ENCODE peak calls at places on chromosome 5, in eight cellular contexts. One of them, this sample, is unnamed.

GRCh38 chr5:6377121-6377520 is 1.2 kb downstream of the MED10 start:
- DNase-seq in HT1080: no peak
- DNase-seq in dermis blood vessel endothelial cell: peak
- DNase-seq in H1: no peak
- DNase-seq in naive B cell: no peak
- DNase-seq in AG10803: peak
- DNase-seq in midbrain: no peak
- DNase-seq in substantia nigra: no peak
- DNase-seq in this sample: no peak

GRCh38 chr5:36854402-36855140 is 22.0 kb upstream of the NIPBL start:
- DNase-seq in substantia nigra: no peak
- DNase-seq in H1: no peak
- DNase-seq in midbrain: no peak
- DNase-seq in AG10803: no peak
- DNase-seq in naive B cell: no peak
- DNase-seq in dermis blood vessel endothelial cell: no peak
- DNase-seq in HT1080: no peak
- DNase-seq in this sample: no peak

GRCh38 chr5:65651144-65651543 is 26.3 kb downstream of the SHLD3 start:
- DNase-seq in HT1080: no peak
- DNase-seq in midbrain: no peak
- DNase-seq in H1: no peak
- DNase-seq in dermis blood vessel endothelial cell: no peak
- DNase-seq in AG10803: no peak
- DNase-seq in naive B cell: no peak
- DNase-seq in substantia nigra: no peak
- DNase-seq in this sample: no peak

GRCh38 chr5:140346348-140347221 is at the start of gene HBEGF:
- DNase-seq in dermis blood vessel endothelial cell: peak
- DNase-seq in naive B cell: peak
- DNase-seq in substantia nigra: peak
- DNase-seq in midbrain: peak
- DNase-seq in HT1080: peak
- DNase-seq in H1: peak
- DNase-seq in AG10803: peak
- DNase-seq in this sample: peak

GRCh38 chr5:159338143-159338542 is 7.9 kb upstream of the IL12B start:
- DNase-seq in dermis blood vessel endothelial cell: no peak
- DNase-seq in substantia nigra: no peak
- DNase-seq in midbrain: no peak
- DNase-seq in AG10803: no peak
- DNase-seq in HT1080: no peak
- DNase-seq in H1: no peak
- DNase-seq in naive B cell: no peak
- DNase-seq in this sample: no peak

GRCh38 chr5:68227532-68228160 is 12.1 kb downstream of the PIK3R1 start:
- DNase-seq in naive B cell: no peak
- DNase-seq in dermis blood vessel endothelial cell: no peak
- DNase-seq in midbrain: no peak
- DNase-seq in AG10803: no peak
- DNase-seq in HT1080: no peak
- DNase-seq in H1: no peak
- DNase-seq in substantia nigra: no peak
- DNase-seq in this sample: no peak

GRCh38 chr5:84682531-84682930 is 297.9 kb upstream of the EDIL3 start:
- DNase-seq in H1: no peak
- DNase-seq in substantia nigra: no peak
- DNase-seq in midbrain: no peak
- DNase-seq in AG10803: no peak
- DNase-seq in dermis blood vessel endothelial cell: no peak
- DNase-seq in naive B cell: no peak
- DNase-seq in HT1080: no peak
- DNase-seq in this sample: no peak

GRCh38 chr5:54295658-54296276 is 14.6 kb downstream of the ARL15 start:
- DNase-seq in midbrain: peak
- DNase-seq in substantia nigra: no peak
- DNase-seq in AG10803: no peak
- DNase-seq in HT1080: no peak
- DNase-seq in dermis blood vessel endothelial cell: peak
- DNase-seq in naive B cell: no peak
- DNase-seq in H1: no peak
- DNase-seq in this sample: no peak

GRCh38 chr5:180376511-180376910 is 23.4 kb upstream of the GFPT2 start:
- DNase-seq in AG10803: no peak
- DNase-seq in naive B cell: no peak
- DNase-seq in midbrain: no peak
- DNase-seq in HT1080: no peak
- DNase-seq in substantia nigra: no peak
- DNase-seq in dermis blood vessel endothelial cell: no peak
- DNase-seq in H1: no peak
- DNase-seq in this sample: no peak

GRCh38 chr5:116418774-116419173 is 155.8 kb downstream of the SEMA6A start:
- DNase-seq in midbrain: no peak
- DNase-seq in naive B cell: no peak
- DNase-seq in H1: no peak
- DNase-seq in substantia nigra: no peak
- DNase-seq in dermis blood vessel endothelial cell: no peak
- DNase-seq in AG10803: no peak
- DNase-seq in HT1080: no peak
- DNase-seq in this sample: no peak

GRCh38 chr5:118791986-118792734 is 196.2 kb downstream of the DTWD2 start:
- DNase-seq in substantia nigra: peak
- DNase-seq in HT1080: peak
- DNase-seq in naive B cell: peak
- DNase-seq in H1: peak
- DNase-seq in AG10803: peak
- DNase-seq in dermis blood vessel endothelial cell: peak
- DNase-seq in midbrain: peak
- DNase-seq in this sample: peak

GRCh38 chr5:67971223-67971830 is 244.2 kb upstream of the PIK3R1 start:
- DNase-seq in midbrain: no peak
- DNase-seq in dermis blood vessel endothelial cell: no peak
- DNase-seq in naive B cell: no peak
- DNase-seq in HT1080: no peak
- DNase-seq in AG10803: peak
- DNase-seq in substantia nigra: no peak
- DNase-seq in H1: no peak
- DNase-seq in this sample: peak

GRCh38 chr5:172090976-172091547 is 84.6 kb upstream of the FBXW11 start:
- DNase-seq in naive B cell: no peak
- DNase-seq in substantia nigra: no peak
- DNase-seq in H1: no peak
- DNase-seq in midbrain: no peak
- DNase-seq in AG10803: no peak
- DNase-seq in dermis blood vessel endothelial cell: peak
- DNase-seq in HT1080: no peak
- DNase-seq in this sample: peak

GRCh38 chr5:142900926-142901325 is 130.7 kb downstream of the ARHGAP26 start:
- DNase-seq in naive B cell: no peak
- DNase-seq in midbrain: no peak
- DNase-seq in AG10803: peak
- DNase-seq in H1: no peak
- DNase-seq in dermis blood vessel endothelial cell: no peak
- DNase-seq in HT1080: peak
- DNase-seq in substantia nigra: no peak
- DNase-seq in this sample: peak

GRCh38 chr5:136087961-136088871 is 44.4 kb upstream of the SMAD5 start:
- DNase-seq in substantia nigra: no peak
- DNase-seq in midbrain: no peak
- DNase-seq in HT1080: no peak
- DNase-seq in H1: no peak
- DNase-seq in naive B cell: no peak
- DNase-seq in dermis blood vessel endothelial cell: peak
- DNase-seq in AG10803: peak
- DNase-seq in this sample: peak

GRCh38 chr5:171770153-171770552 is 15.5 kb upstream of the SMIM23 start:
- DNase-seq in naive B cell: no peak
- DNase-seq in midbrain: no peak
- DNase-seq in HT1080: no peak
- DNase-seq in AG10803: no peak
- DNase-seq in H1: no peak
- DNase-seq in dermis blood vessel endothelial cell: no peak
- DNase-seq in substantia nigra: no peak
- DNase-seq in this sample: no peak

GRCh38 chr5:90563161-90563560 is 4.6 kb downstream of the ADGRV1 start:
- DNase-seq in midbrain: no peak
- DNase-seq in H1: no peak
- DNase-seq in HT1080: no peak
- DNase-seq in AG10803: no peak
- DNase-seq in substantia nigra: no peak
- DNase-seq in naive B cell: no peak
- DNase-seq in dermis blood vessel endothelial cell: no peak
- DNase-seq in this sample: no peak

GRCh38 chr5:32777733-32778132 is 66.6 kb downstream of the NPR3 start:
- DNase-seq in dermis blood vessel endothelial cell: no peak
- DNase-seq in H1: no peak
- DNase-seq in substantia nigra: no peak
- DNase-seq in midbrain: no peak
- DNase-seq in naive B cell: no peak
- DNase-seq in HT1080: no peak
- DNase-seq in AG10803: peak
- DNase-seq in this sample: no peak

GRCh38 chr5:180133971-180134508 is 62.5 kb upstream of the RNF130 start:
- DNase-seq in dermis blood vessel endothelial cell: no peak
- DNase-seq in midbrain: no peak
- DNase-seq in substantia nigra: no peak
- DNase-seq in AG10803: no peak
- DNase-seq in HT1080: no peak
- DNase-seq in naive B cell: no peak
- DNase-seq in H1: no peak
- DNase-seq in this sample: no peak

GRCh38 chr5:79454043-79454442 is 59.9 kb downstream of the HOMER1 start:
- DNase-seq in HT1080: no peak
- DNase-seq in dermis blood vessel endothelial cell: no peak
- DNase-seq in naive B cell: no peak
- DNase-seq in midbrain: no peak
- DNase-seq in substantia nigra: no peak
- DNase-seq in H1: no peak
- DNase-seq in AG10803: peak
- DNase-seq in this sample: no peak

GRCh38 chr5:1744393-1745189 is 55.0 kb downstream of the MRPL36 start:
- DNase-seq in midbrain: no peak
- DNase-seq in dermis blood vessel endothelial cell: no peak
- DNase-seq in AG10803: no peak
- DNase-seq in naive B cell: no peak
- DNase-seq in HT1080: no peak
- DNase-seq in H1: no peak
- DNase-seq in substantia nigra: no peak
- DNase-seq in this sample: no peak

GRCh38 chr5:175380701-175381100 is 63.3 kb downstream of the DRD1 start:
- DNase-seq in HT1080: no peak
- DNase-seq in naive B cell: no peak
- DNase-seq in H1: no peak
- DNase-seq in midbrain: no peak
- DNase-seq in AG10803: no peak
- DNase-seq in dermis blood vessel endothelial cell: no peak
- DNase-seq in substantia nigra: no peak
- DNase-seq in this sample: no peak

GRCh38 chr5:125038477-125038876 is 292.0 kb upstream of the ZNF608 start:
- DNase-seq in midbrain: no peak
- DNase-seq in naive B cell: no peak
- DNase-seq in substantia nigra: no peak
- DNase-seq in AG10803: no peak
- DNase-seq in H1: no peak
- DNase-seq in dermis blood vessel endothelial cell: no peak
- DNase-seq in HT1080: no peak
- DNase-seq in this sample: no peak

GRCh38 chr5:169302491-169303118 is 1.7 kb upstream of the SLIT3 start:
- DNase-seq in dermis blood vessel endothelial cell: peak
- DNase-seq in substantia nigra: peak
- DNase-seq in AG10803: peak
- DNase-seq in naive B cell: peak
- DNase-seq in midbrain: peak
- DNase-seq in H1: no peak
- DNase-seq in HT1080: peak
- DNase-seq in this sample: peak

GRCh38 chr5:40681351-40682311 is 1.9 kb downstream of the PTGER4 start:
- DNase-seq in substantia nigra: no peak
- DNase-seq in AG10803: peak
- DNase-seq in dermis blood vessel endothelial cell: peak
- DNase-seq in HT1080: no peak
- DNase-seq in midbrain: no peak
- DNase-seq in H1: no peak
- DNase-seq in naive B cell: peak
- DNase-seq in this sample: peak

GRCh38 chr5:78587775-78588291 is 60.7 kb downstream of the LHFPL2 start:
- DNase-seq in HT1080: peak
- DNase-seq in dermis blood vessel endothelial cell: no peak
- DNase-seq in midbrain: no peak
- DNase-seq in substantia nigra: no peak
- DNase-seq in naive B cell: no peak
- DNase-seq in H1: no peak
- DNase-seq in AG10803: peak
- DNase-seq in this sample: no peak

GRCh38 chr5:89276566-89277305 is 393.8 kb upstream of the MEF2C start:
- DNase-seq in substantia nigra: no peak
- DNase-seq in AG10803: no peak
- DNase-seq in HT1080: peak
- DNase-seq in dermis blood vessel endothelial cell: no peak
- DNase-seq in H1: no peak
- DNase-seq in midbrain: no peak
- DNase-seq in naive B cell: no peak
- DNase-seq in this sample: peak

GRCh38 chr5:56406838-56407237 is 173.7 kb upstream of the ANKRD55 start:
- DNase-seq in H1: no peak
- DNase-seq in midbrain: no peak
- DNase-seq in AG10803: peak
- DNase-seq in substantia nigra: no peak
- DNase-seq in naive B cell: no peak
- DNase-seq in HT1080: no peak
- DNase-seq in dermis blood vessel endothelial cell: no peak
- DNase-seq in this sample: no peak

GRCh38 chr5:143448518-143448917 is 45.0 kb upstream of the NR3C1 start:
- DNase-seq in substantia nigra: no peak
- DNase-seq in HT1080: peak
- DNase-seq in naive B cell: no peak
- DNase-seq in H1: no peak
- DNase-seq in AG10803: no peak
- DNase-seq in midbrain: no peak
- DNase-seq in dermis blood vessel endothelial cell: no peak
- DNase-seq in this sample: no peak

GRCh38 chr5:95861858-95862561 is 39.5 kb upstream of the GLRX start:
- DNase-seq in AG10803: peak
- DNase-seq in H1: no peak
- DNase-seq in naive B cell: no peak
- DNase-seq in midbrain: no peak
- DNase-seq in HT1080: peak
- DNase-seq in substantia nigra: no peak
- DNase-seq in dermis blood vessel endothelial cell: peak
- DNase-seq in this sample: peak

GRCh38 chr5:31393126-31393525 is 138.8 kb downstream of the DROSHA start:
- DNase-seq in HT1080: no peak
- DNase-seq in naive B cell: no peak
- DNase-seq in AG10803: no peak
- DNase-seq in H1: no peak
- DNase-seq in midbrain: no peak
- DNase-seq in dermis blood vessel endothelial cell: no peak
- DNase-seq in substantia nigra: no peak
- DNase-seq in this sample: no peak

GRCh38 chr5:88665750-88666215 is 217.2 kb downstream of the MEF2C start:
- DNase-seq in naive B cell: no peak
- DNase-seq in dermis blood vessel endothelial cell: no peak
- DNase-seq in AG10803: no peak
- DNase-seq in midbrain: no peak
- DNase-seq in substantia nigra: no peak
- DNase-seq in H1: no peak
- DNase-seq in HT1080: no peak
- DNase-seq in this sample: no peak

GRCh38 chr5:157308826-157309465 is 43.0 kb downstream of the CYFIP2 start:
- DNase-seq in midbrain: no peak
- DNase-seq in naive B cell: no peak
- DNase-seq in dermis blood vessel endothelial cell: no peak
- DNase-seq in AG10803: peak
- DNase-seq in substantia nigra: no peak
- DNase-seq in HT1080: no peak
- DNase-seq in H1: no peak
- DNase-seq in this sample: peak

GRCh38 chr5:134103397-134103796 is 11.1 kb upstream of the TCF7 start:
- DNase-seq in H1: no peak
- DNase-seq in substantia nigra: no peak
- DNase-seq in HT1080: no peak
- DNase-seq in midbrain: no peak
- DNase-seq in AG10803: no peak
- DNase-seq in dermis blood vessel endothelial cell: no peak
- DNase-seq in naive B cell: no peak
- DNase-seq in this sample: no peak

This sample was measured in RWPE1.